ENCODE peak calls at places on chromosomes 3 and 15, in four cellular contexts. K is GM20000, J is left lung, A is IMR-90. G is an unnamed sample.

GRCh38 chr15:75142499-75142898 is 59.2 kb upstream of the C15orf39 start:
- DNase-seq in J (no peak), A (no peak), K (no peak), G (no peak)

GRCh38 chr3:43178891-43179366 is 73.0 kb upstream of the POMGNT2 start:
- DNase-seq in A (peak), K (no peak), J (no peak), G (no peak)

GRCh38 chr3:147518465-147518864 is 109.3 kb downstream of the ZIC1 start:
- DNase-seq in K (no peak), J (no peak), A (no peak), G (no peak)

GRCh38 chr15:71532994-71533393 is 277.4 kb upstream of the NR2E3 start:
- DNase-seq in J (no peak), K (peak), A (no peak), G (no peak)

GRCh38 chr15:51335087-51335486 is 3.3 kb downstream of the CYP19A1 start:
- DNase-seq in J (no peak), K (no peak), A (no peak), G (no peak)

GRCh38 chr3:122100591-122101491 is 45.7 kb downstream of the CD86 start:
- DNase-seq in A (no peak), K (no peak), J (no peak), G (no peak)

GRCh38 chr3:13709706-13710105 is 160.8 kb downstream of the FBLN2 start:
- DNase-seq in A (no peak), K (no peak), J (no peak), G (peak)

GRCh38 chr3:126618021-126618420 is 36.9 kb downstream of the TXNRD3 start:
- DNase-seq in K (no peak), A (peak), J (no peak), G (no peak)

GRCh38 chr3:197407526-197407925 is 109.1 kb upstream of the DLG1 start:
- DNase-seq in K (no peak), A (no peak), J (no peak), G (no peak)

GRCh38 chr3:97957617-97958311 is 14.5 kb downstream of the RIOX2 start:
- DNase-seq in J (no peak), A (no peak), K (no peak), G (no peak)

GRCh38 chr3:115494826-115495225 is 128.5 kb upstream of the GAP43 start:
- DNase-seq in A (no peak), J (no peak), K (no peak), G (no peak)

GRCh38 chr3:127136024-127136600 is 56.8 kb upstream of the PRR23E start:
- DNase-seq in A (no peak), K (no peak), J (no peak), G (no peak)

GRCh38 chr3:136817448-136817847 is 1.5 kb upstream of the SLC35G2 start:
- DNase-seq in A (peak), J (no peak), K (no peak), G (no peak)

GRCh38 chr3:170745211-170745718 is 124.7 kb downstream of the RPL22L1 start:
- DNase-seq in J (no peak), A (peak), K (no peak), G (no peak)

GRCh38 chr3:170622369-170623159 is 36.7 kb upstream of the SLC7A14 start:
- DNase-seq in K (no peak), A (peak), J (no peak), G (no peak)

GRCh38 chr15:71559098-71559497 is 251.3 kb upstream of the NR2E3 start:
- DNase-seq in K (no peak), J (no peak), A (peak), G (no peak)

GRCh38 chr15:68385671-68386586 is 46.0 kb downstream of the ITGA11 start:
- DNase-seq in A (no peak), K (no peak), J (no peak), G (no peak)

GRCh38 chr15:41849861-41850260 is 11.2 kb downstream of the PLA2G4B start:
- DNase-seq in K (no peak), J (no peak), A (no peak), G (no peak)

GRCh38 chr3:30400924-30401323 is 205.5 kb upstream of the TGFBR2 start:
- DNase-seq in K (no peak), A (peak), J (no peak), G (no peak)

GRCh38 chr3:134029256-134029733 is 430 bp downstream of the SLCO2A1 start:
- DNase-seq in A (peak), K (no peak), J (no peak), G (no peak)

GRCh38 chr15:86178845-86179244 is 99.2 kb downstream of the AGBL1 start:
- DNase-seq in K (no peak), A (no peak), J (no peak), G (no peak)

GRCh38 chr3:79016587-79017380 is 751.0 kb downstream of the ROBO1 start:
- DNase-seq in J (no peak), A (peak), K (no peak), G (no peak)

GRCh38 chr3:49098910-49099630 is 5.2 kb upstream of the QRICH1 start:
- DNase-seq in K (no peak), J (peak), A (no peak), G (no peak)

GRCh38 chr3:194346621-194347020 is 4.5 kb downstream of the CPN2 start:
- DNase-seq in A (peak), J (no peak), K (no peak), G (no peak)

GRCh38 chr15:58369261-58369699 is 62.5 kb upstream of the LIPC start:
- DNase-seq in A (peak), K (peak), J (no peak), G (no peak)

GRCh38 chr3:55882006-55882405 is 394.9 kb upstream of the WNT5A start:
- DNase-seq in J (no peak), K (no peak), A (no peak), G (no peak)

GRCh38 chr15:74046275-74046674 is 36.1 kb downstream of the GOLGA6A start:
- DNase-seq in J (no peak), K (no peak), A (no peak), G (no peak)

GRCh38 chr3:4989649-4989966 is 10.4 kb downstream of the BHLHE40 start:
- DNase-seq in J (no peak), A (no peak), K (no peak), G (no peak)

GRCh38 chr3:141412936-141413354 is 44.6 kb downstream of the ZBTB38 start:
- DNase-seq in K (no peak), J (peak), A (peak), G (no peak)

GRCh38 chr15:83380026-83380425 is 67.1 kb upstream of the SH3GL3 start:
- DNase-seq in J (no peak), K (no peak), A (no peak), G (no peak)

GRCh38 chr15:77015651-77016320 is 20.9 kb downstream of the PSTPIP1 start:
- DNase-seq in K (no peak), A (no peak), J (peak), G (no peak)

GRCh38 chr3:10746684-10747083 is 69.3 kb upstream of the SLC6A11 start:
- DNase-seq in J (no peak), K (no peak), A (no peak), G (no peak)

GRCh38 chr3:10745392-10745791 is 70.6 kb upstream of the SLC6A11 start:
- DNase-seq in A (no peak), K (no peak), J (no peak), G (no peak)

GRCh38 chr3:10747341-10747740 is 68.7 kb upstream of the SLC6A11 start:
- DNase-seq in J (no peak), A (no peak), K (no peak), G (no peak)

GRCh38 chr3:10744098-10744465 is 71.9 kb upstream of the SLC6A11 start:
- DNase-seq in A (no peak), J (no peak), K (no peak), G (no peak)

DNA sequence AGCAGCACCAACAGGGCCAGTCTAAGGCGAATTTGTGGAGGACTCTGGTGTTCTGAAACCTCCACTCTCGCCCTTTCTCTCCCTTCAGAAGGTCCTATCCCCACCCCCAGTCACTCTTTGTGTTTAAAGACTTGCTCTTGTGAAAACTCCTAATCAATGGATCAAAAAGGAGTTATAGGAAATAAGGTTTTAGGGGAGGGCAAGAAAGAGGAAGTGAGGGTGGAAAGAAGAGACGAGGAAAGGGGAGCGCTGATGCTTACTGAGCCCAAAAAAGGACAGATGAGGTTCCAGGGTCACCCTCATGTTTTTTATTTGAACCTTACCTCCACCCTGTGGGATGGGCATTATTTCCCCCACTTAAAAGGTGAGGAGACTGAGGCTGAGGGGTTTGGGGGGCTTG is 70.0 kb upstream of the SLC6A11 start:
- DNase-seq in J (no peak), K (no peak), A (no peak), G (no peak)
- TF ChIP-seq CTCF in J (no peak), K (no peak), A (no peak), G (no peak)

GRCh38 chr3:120181632-120182031 is 87.4 kb upstream of the GSK3B start:
- DNase-seq in A (no peak), J (no peak), K (no peak), G (no peak)
- TF ChIP-seq CTCF in A (peak), J (no peak), K (no peak), G (no peak)

GRCh38 chr3:114212646-114213045 is 24.7 kb downstream of the ZNF80 start:
- DNase-seq in A (no peak), J (no peak), K (no peak), G (no peak)

GRCh38 chr3:114214542-114215341 is 22.6 kb downstream of the ZNF80 start:
- DNase-seq in K (no peak), J (no peak), A (no peak), G (no peak)

GRCh38 chr3:114213262-114213668 is 24.1 kb downstream of the ZNF80 start:
- DNase-seq in J (no peak), A (peak), K (no peak), G (no peak)

GRCh38 chr3:114216186-114216970 is 21.0 kb downstream of the ZNF80 start:
- DNase-seq in K (no peak), J (no peak), A (peak), G (no peak)

GRCh38 chr3:114213669-114214541 is 23.5 kb downstream of the ZNF80 start:
- DNase-seq in J (no peak), K (peak), A (peak), G (peak)
- TF ChIP-seq CTCF in J (no peak), K (no peak), A (no peak), G (no peak)

DNA sequence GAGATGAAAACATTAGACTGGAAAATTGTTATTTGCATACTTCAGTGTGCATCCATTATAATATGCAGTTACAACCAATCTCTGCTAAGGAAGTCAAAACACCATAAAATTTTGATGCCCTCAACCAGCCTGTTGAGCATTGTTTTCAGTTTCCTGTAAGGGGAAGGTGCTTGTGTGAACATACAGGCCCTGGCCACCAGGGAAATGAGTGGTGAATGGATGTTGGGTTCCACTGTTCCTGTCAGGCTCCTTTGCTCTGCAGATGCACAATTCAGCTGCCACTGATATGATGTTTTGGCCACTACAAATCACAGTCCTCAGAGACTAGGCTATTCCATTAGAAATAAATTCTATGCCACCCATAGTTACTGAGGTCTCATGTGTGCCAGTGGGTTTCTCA is 184.6 kb downstream of the SYNPR start:
- DNase-seq in A (no peak), J (no peak), K (no peak), G (no peak)
- TF ChIP-seq CTCF in A (no peak), J (no peak), K (no peak), G (no peak)

GRCh38 chr3:58041826-58042324 is 33.7 kb downstream of the FLNB start:
- DNase-seq in J (no peak), K (peak), A (peak), G (no peak)
- TF ChIP-seq CTCF in J (no peak), K (no peak), A (no peak), G (no peak)

GRCh38 chr3:46756642-46757041 is 39.0 kb upstream of the PRSS50 start:
- DNase-seq in J (peak), K (no peak), A (no peak), G (no peak)
- TF ChIP-seq CTCF in J (no peak), K (no peak), A (no peak), G (no peak)

DNA sequence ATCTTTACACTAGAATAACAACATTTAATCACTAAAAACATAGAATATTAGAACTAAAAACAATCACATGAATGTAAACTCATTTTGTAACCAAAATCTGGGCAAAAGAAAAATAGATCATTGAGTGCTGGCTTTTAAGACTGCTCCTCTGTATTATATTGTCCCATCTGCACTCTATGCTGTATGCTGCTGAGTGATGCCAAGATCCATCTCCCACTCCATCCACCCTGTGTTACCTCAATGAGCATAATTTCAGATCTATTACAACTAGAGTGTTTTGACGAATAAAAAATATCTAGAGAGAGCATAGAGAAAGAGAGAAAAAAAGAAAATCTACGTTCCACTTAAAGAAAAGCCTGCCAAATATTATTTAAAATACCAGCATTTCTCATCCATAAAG is 1060.4 kb downstream of the ZPLD1 start:
- DNase-seq in K (no peak), A (no peak), J (no peak), G (no peak)
- TF ChIP-seq CTCF in K (no peak), A (no peak), J (no peak), G (no peak)

GRCh38 chr15:81211376-81211775 is 14.7 kb downstream of the IL16 start:
- DNase-seq in A (no peak), K (no peak), J (no peak), G (no peak)

GRCh38 chr15:81215983-81216382 is 19.3 kb downstream of the IL16 start:
- DNase-seq in J (no peak), A (no peak), K (no peak), G (no peak)

GRCh38 chr15:81213982-81214381 is 17.3 kb downstream of the IL16 start:
- DNase-seq in A (no peak), J (no peak), K (no peak), G (no peak)

GRCh38 chr15:81215531-81215930 is 18.9 kb downstream of the IL16 start:
- DNase-seq in J (no peak), A (no peak), K (no peak), G (no peak)

GRCh38 chr15:81216411-81216810 is 19.7 kb downstream of the IL16 start:
- DNase-seq in J (no peak), A (no peak), K (no peak), G (no peak)
- TF ChIP-seq CTCF in J (no peak), A (no peak), K (no peak), G (no peak)

G was measured in activated B cell treated with CpG ODN at 0.5 μM for 24 hours.